ENCODE peak calls at places on chromosomes 13 and 19, in four cellular contexts. One of them, this sample, is unnamed.

GRCh38 chr13:113812140-113813036 is 51.5 kb downstream of the GAS6 start:
- DNase-seq in stimulated activated CD8-positive, alpha-beta memory T cell treated with anti-CD3 and anti-CD28 coated beads, Interleukin-15, amount 100 ng/mL, for 24 hours: no peak
- DNase-seq in hepatocyte: no peak
- DNase-seq in activated effector memory CD4-positive, alpha-beta T cell treated with Interleukin-2 at 50 U/mL for 16 hours: no peak
- DNase-seq in this sample: no peak

GRCh38 chr19:55831846-55832245 is at the start of gene NLRP11:
- DNase-seq in activated effector memory CD4-positive, alpha-beta T cell treated with Interleukin-2 at 50 U/mL for 16 hours: no peak
- DNase-seq in stimulated activated CD8-positive, alpha-beta memory T cell treated with anti-CD3 and anti-CD28 coated beads, Interleukin-15, amount 100 ng/mL, for 24 hours: no peak
- DNase-seq in hepatocyte: no peak
- DNase-seq in this sample: no peak

GRCh38 chr19:53868892-53869804 is 1.5 kb downstream of the MYADM start:
- DNase-seq in activated effector memory CD4-positive, alpha-beta T cell treated with Interleukin-2 at 50 U/mL for 16 hours: peak; percentile 73
- DNase-seq in stimulated activated CD8-positive, alpha-beta memory T cell treated with anti-CD3 and anti-CD28 coated beads, Interleukin-15, amount 100 ng/mL, for 24 hours: peak; percentile 53
- DNase-seq in hepatocyte: peak; percentile 95
- DNase-seq in this sample: peak; percentile 9

GRCh38 chr19:35693835-35694599 is 10.3 kb upstream of the ZBTB32 start:
- DNase-seq in stimulated activated CD8-positive, alpha-beta memory T cell treated with anti-CD3 and anti-CD28 coated beads, Interleukin-15, amount 100 ng/mL, for 24 hours: peak; percentile 63
- DNase-seq in activated effector memory CD4-positive, alpha-beta T cell treated with Interleukin-2 at 50 U/mL for 16 hours: peak; percentile 80
- DNase-seq in hepatocyte: peak; percentile 94
- DNase-seq in this sample: peak; percentile 43

GRCh38 chr19:42323852-42324654 is 1.4 kb upstream of the MEGF8 start:
- DNase-seq in hepatocyte: no peak
- DNase-seq in stimulated activated CD8-positive, alpha-beta memory T cell treated with anti-CD3 and anti-CD28 coated beads, Interleukin-15, amount 100 ng/mL, for 24 hours: no peak
- DNase-seq in activated effector memory CD4-positive, alpha-beta T cell treated with Interleukin-2 at 50 U/mL for 16 hours: no peak
- DNase-seq in this sample: no peak

GRCh38 chr13:52846567-52847321 is 1.7 kb downstream of the PCDH8 start:
- DNase-seq in stimulated activated CD8-positive, alpha-beta memory T cell treated with anti-CD3 and anti-CD28 coated beads, Interleukin-15, amount 100 ng/mL, for 24 hours: no peak
- DNase-seq in activated effector memory CD4-positive, alpha-beta T cell treated with Interleukin-2 at 50 U/mL for 16 hours: no peak
- DNase-seq in hepatocyte: peak; percentile 84
- DNase-seq in this sample: peak; percentile 1

GRCh38 chr13:43908156-43909126 is 28.7 kb downstream of the LACC1 start:
- DNase-seq in hepatocyte: peak; percentile 73
- DNase-seq in activated effector memory CD4-positive, alpha-beta T cell treated with Interleukin-2 at 50 U/mL for 16 hours: no peak
- DNase-seq in stimulated activated CD8-positive, alpha-beta memory T cell treated with anti-CD3 and anti-CD28 coated beads, Interleukin-15, amount 100 ng/mL, for 24 hours: no peak
- DNase-seq in this sample: no peak

GRCh38 chr19:43782689-43783231 is 2.0 kb upstream of the KCNN4 start:
- DNase-seq in activated effector memory CD4-positive, alpha-beta T cell treated with Interleukin-2 at 50 U/mL for 16 hours: no peak
- DNase-seq in stimulated activated CD8-positive, alpha-beta memory T cell treated with anti-CD3 and anti-CD28 coated beads, Interleukin-15, amount 100 ng/mL, for 24 hours: no peak
- DNase-seq in hepatocyte: no peak
- DNase-seq in this sample: no peak

GRCh38 chr19:17323973-17324327 is 10.7 kb downstream of the ANO8 start:
- DNase-seq in activated effector memory CD4-positive, alpha-beta T cell treated with Interleukin-2 at 50 U/mL for 16 hours: no peak
- DNase-seq in stimulated activated CD8-positive, alpha-beta memory T cell treated with anti-CD3 and anti-CD28 coated beads, Interleukin-15, amount 100 ng/mL, for 24 hours: no peak
- DNase-seq in hepatocyte: no peak
- DNase-seq in this sample: no peak

GRCh38 chr19:23972161-23972560 is 57.5 kb downstream of the ZNF726 start:
- DNase-seq in hepatocyte: no peak
- DNase-seq in stimulated activated CD8-positive, alpha-beta memory T cell treated with anti-CD3 and anti-CD28 coated beads, Interleukin-15, amount 100 ng/mL, for 24 hours: no peak
- DNase-seq in activated effector memory CD4-positive, alpha-beta T cell treated with Interleukin-2 at 50 U/mL for 16 hours: no peak
- DNase-seq in this sample: no peak

GRCh38 chr19:12647490-12648071 is 19.0 kb downstream of the MAN2B1 start:
- DNase-seq in activated effector memory CD4-positive, alpha-beta T cell treated with Interleukin-2 at 50 U/mL for 16 hours: no peak
- DNase-seq in hepatocyte: peak; percentile 66
- DNase-seq in stimulated activated CD8-positive, alpha-beta memory T cell treated with anti-CD3 and anti-CD28 coated beads, Interleukin-15, amount 100 ng/mL, for 24 hours: no peak
- DNase-seq in this sample: peak; percentile 59

GRCh38 chr19:8615813-8616596 is 5.5 kb upstream of the ADAMTS10 start:
- DNase-seq in hepatocyte: peak; percentile 64
- DNase-seq in activated effector memory CD4-positive, alpha-beta T cell treated with Interleukin-2 at 50 U/mL for 16 hours: peak; percentile 34
- DNase-seq in stimulated activated CD8-positive, alpha-beta memory T cell treated with anti-CD3 and anti-CD28 coated beads, Interleukin-15, amount 100 ng/mL, for 24 hours: peak; percentile 25
- DNase-seq in this sample: no peak

GRCh38 chr19:5631511-5632240 is 8.8 kb downstream of the SAFB start:
- DNase-seq in stimulated activated CD8-positive, alpha-beta memory T cell treated with anti-CD3 and anti-CD28 coated beads, Interleukin-15, amount 100 ng/mL, for 24 hours: no peak
- DNase-seq in activated effector memory CD4-positive, alpha-beta T cell treated with Interleukin-2 at 50 U/mL for 16 hours: no peak
- DNase-seq in hepatocyte: no peak
- DNase-seq in this sample: no peak

GRCh38 chr19:3336680-3337523 is 29.5 kb upstream of the NFIC start:
- DNase-seq in stimulated activated CD8-positive, alpha-beta memory T cell treated with anti-CD3 and anti-CD28 coated beads, Interleukin-15, amount 100 ng/mL, for 24 hours: no peak
- DNase-seq in activated effector memory CD4-positive, alpha-beta T cell treated with Interleukin-2 at 50 U/mL for 16 hours: no peak
- DNase-seq in hepatocyte: peak; percentile 84
- DNase-seq in this sample: no peak